ENCODE peak calls at places on chromosomes 4 and X, in four cellular contexts. One of them, this sample, is unnamed.

GRCh38 chr4:186068581-186069402 is at the start of gene TLR3:
- DNase-seq in IMR-90: peak; percentile 22
- DNase-seq in astrocyte: peak; percentile 27
- DNase-seq in H9: no peak
- DNase-seq in this sample: peak; percentile 42

GRCh38 chr4:107255114-107255513 is 219.0 kb upstream of the DKK2 start:
- DNase-seq in IMR-90: no peak
- DNase-seq in astrocyte: no peak
- DNase-seq in H9: no peak
- DNase-seq in this sample: no peak

GRCh38 chrX:126165401-126165720 is 728 bp downstream of the DCAF12L2 start:
- DNase-seq in IMR-90: no peak
- DNase-seq in astrocyte: no peak
- DNase-seq in H9: peak; percentile 27
- DNase-seq in this sample: no peak

GRCh38 chr4:38359113-38359512 is 304.9 kb upstream of the KLF3 start:
- DNase-seq in IMR-90: no peak
- DNase-seq in astrocyte: no peak
- DNase-seq in H9: no peak
- DNase-seq in this sample: no peak

GRCh38 chrX:12741416-12741815 is 49.8 kb upstream of the PRPS2 start:
- DNase-seq in IMR-90: no peak
- DNase-seq in astrocyte: no peak
- DNase-seq in H9: no peak
- DNase-seq in this sample: peak; percentile 92

GRCh38 chr4:105061720-105062119 is 85.0 kb upstream of the TET2 start:
- DNase-seq in IMR-90: no peak
- DNase-seq in astrocyte: no peak
- DNase-seq in H9: no peak
- DNase-seq in this sample: no peak

GRCh38 chr4:11489449-11490083 is 60.9 kb upstream of the HS3ST1 start:
- DNase-seq in IMR-90: no peak
- DNase-seq in astrocyte: no peak
- DNase-seq in H9: no peak
- DNase-seq in this sample: no peak

GRCh38 chrX:6778547-6779231 is 243.8 kb upstream of the VCX3A start:
- DNase-seq in IMR-90: no peak
- DNase-seq in astrocyte: no peak
- DNase-seq in H9: peak; percentile 47
- DNase-seq in this sample: no peak

GRCh38 chrX:33001107-33001506 is 210.2 kb downstream of the DMD start:
- DNase-seq in IMR-90: no peak
- DNase-seq in astrocyte: no peak
- DNase-seq in H9: no peak
- DNase-seq in this sample: no peak

GRCh38 chr4:151922811-151923210 is 162.0 kb upstream of the GATB start:
- DNase-seq in IMR-90: no peak
- DNase-seq in astrocyte: no peak
- DNase-seq in H9: no peak
- DNase-seq in this sample: no peak

GRCh38 chrX:39777623-39778025 is 320.1 kb downstream of the BCOR start:
- DNase-seq in IMR-90: no peak
- DNase-seq in astrocyte: no peak
- DNase-seq in H9: no peak
- DNase-seq in this sample: no peak

GRCh38 chr4:139682309-139683210 is 16.9 kb downstream of the MGST2 start:
- DNase-seq in IMR-90: no peak
- DNase-seq in astrocyte: no peak
- DNase-seq in H9: no peak
- DNase-seq in this sample: no peak

GRCh38 chr4:23930750-23931488 is 41.1 kb upstream of the PPARGC1A start:
- DNase-seq in IMR-90: no peak
- DNase-seq in astrocyte: peak; percentile 35
- DNase-seq in H9: peak; percentile 47
- DNase-seq in this sample: no peak

GRCh38 chr4:77040265-77040664 is 35.5 kb downstream of the CCNI start:
- DNase-seq in IMR-90: peak; percentile 85
- DNase-seq in astrocyte: peak; percentile 77
- DNase-seq in H9: no peak
- DNase-seq in this sample: peak; percentile 60

GRCh38 chr4:136750898-136751297 is 781.4 kb downstream of the PCDH18 start:
- DNase-seq in IMR-90: peak; percentile 60
- DNase-seq in astrocyte: no peak
- DNase-seq in H9: no peak
- DNase-seq in this sample: peak; percentile 1
- H3K4me2 ChIP-seq in IMR-90: no peak overlapping the region
- H3K4me2 ChIP-seq in astrocyte: no peak overlapping the region
- H3K4me2 ChIP-seq in H9: no peak overlapping the region
- H3K4me2 ChIP-seq in this sample: no peak overlapping the region

GRCh38 chr4:56668267-56668666 is 12.8 kb downstream of the HOPX start:
- DNase-seq in IMR-90: no peak
- DNase-seq in astrocyte: no peak
- DNase-seq in H9: no peak
- DNase-seq in this sample: no peak
- H3K9ac ChIP-seq in IMR-90: no peak overlapping the region
- H3K9ac ChIP-seq in astrocyte: no peak overlapping the region
- H3K9ac ChIP-seq in H9: no peak overlapping the region
- H3K9ac ChIP-seq in this sample: no peak overlapping the region

DNA sequence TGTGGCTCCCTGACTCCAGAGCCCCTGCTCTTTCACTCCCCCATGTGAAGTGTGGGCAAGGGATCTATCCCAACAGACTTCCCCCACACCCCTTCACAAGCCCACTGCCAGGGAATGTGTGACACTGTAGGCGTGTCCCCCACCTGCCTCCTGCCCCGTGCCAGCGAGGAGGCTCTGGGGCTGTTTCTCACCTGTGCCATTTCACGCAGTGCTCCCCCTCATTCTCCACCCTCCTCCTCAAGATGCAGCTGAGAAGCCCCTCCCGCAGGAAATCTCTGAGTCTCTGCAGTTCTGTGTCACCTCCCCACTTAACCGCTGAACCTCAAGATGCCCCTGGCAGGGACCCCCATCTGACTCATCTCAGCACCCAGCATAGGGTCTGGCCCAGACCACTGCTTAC is 5.4 kb downstream of the MAN2B2 start:
- DNase-seq in IMR-90: no peak
- DNase-seq in astrocyte: no peak
- DNase-seq in H9: no peak
- DNase-seq in this sample: no peak
- H3K27ac ChIP-seq in IMR-90: no peak overlapping the region
- H3K27ac ChIP-seq in astrocyte: no peak overlapping the region
- H3K27ac ChIP-seq in H9: no peak overlapping the region
- H3K27ac ChIP-seq in this sample: no peak overlapping the region

DNA sequence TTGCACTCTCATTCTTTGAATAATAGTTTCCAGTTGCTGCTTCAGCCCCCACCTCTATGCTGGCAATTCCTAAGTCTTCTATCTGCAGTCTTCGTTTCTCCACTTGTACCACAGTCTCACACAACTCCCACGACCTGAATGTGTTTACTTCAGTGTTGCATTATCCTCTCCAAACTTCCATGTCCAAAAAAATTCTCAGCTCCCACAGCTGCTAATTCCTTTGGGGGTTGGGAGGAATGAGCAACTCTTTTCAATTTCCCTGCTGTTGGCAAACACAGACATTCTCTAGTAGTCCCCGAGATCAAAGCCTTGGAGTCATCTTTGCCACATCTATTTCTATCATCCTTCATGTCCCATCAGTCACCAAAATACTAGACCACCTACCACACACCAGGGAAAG is 14.4 kb upstream of the CDS1 start:
- DNase-seq in IMR-90: no peak
- DNase-seq in astrocyte: no peak
- DNase-seq in H9: no peak
- DNase-seq in this sample: no peak
- H3K4me2 ChIP-seq in IMR-90: no peak overlapping the region
- H3K4me2 ChIP-seq in astrocyte: no peak overlapping the region
- H3K4me2 ChIP-seq in H9: no peak overlapping the region
- H3K4me2 ChIP-seq in this sample: no peak overlapping the region

GRCh38 chrX:48071064-48071985 is at the start of gene ZNF630:
- DNase-seq in IMR-90: peak; percentile 6
- DNase-seq in astrocyte: peak; percentile 59
- DNase-seq in H9: peak; percentile 84
- DNase-seq in this sample: peak; percentile 47

GRCh38 chrX:48076343-48076742 is 4.9 kb upstream of the ZNF630 start:
- DNase-seq in IMR-90: no peak
- DNase-seq in astrocyte: no peak
- DNase-seq in H9: no peak
- DNase-seq in this sample: no peak

GRCh38 chrX:48068096-48068887 is 3.1 kb downstream of the ZNF630 start:
- DNase-seq in IMR-90: no peak
- DNase-seq in astrocyte: no peak
- DNase-seq in H9: no peak
- DNase-seq in this sample: no peak

DNA sequence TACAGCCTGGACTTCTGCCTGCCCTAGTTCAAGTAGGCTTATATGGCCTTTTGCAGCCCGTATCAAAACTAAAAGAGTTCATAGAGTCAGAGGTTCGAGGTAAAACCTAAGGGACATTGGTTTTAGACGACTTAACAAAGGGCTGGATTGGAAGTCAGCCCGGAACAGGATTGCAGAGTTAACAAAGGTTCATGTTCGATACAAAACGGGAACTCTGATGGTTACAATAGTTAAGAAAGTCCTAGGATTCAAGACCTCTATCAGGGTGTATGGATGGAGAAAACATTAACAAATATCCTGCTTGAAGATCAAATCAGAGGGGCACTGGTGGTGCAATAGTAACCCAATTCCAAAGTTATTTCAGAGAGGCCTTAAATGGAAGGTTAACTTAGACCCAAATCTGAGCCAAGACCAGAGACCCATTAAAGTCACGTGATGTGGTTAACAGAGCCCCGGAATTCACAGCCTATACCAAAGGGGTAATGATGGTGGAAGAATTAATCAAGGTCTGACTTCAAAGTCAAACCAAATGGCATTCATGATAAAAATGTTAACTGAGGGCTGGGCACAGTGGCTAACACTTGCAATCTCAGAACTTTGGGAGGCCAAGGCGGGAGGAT is 656 bp upstream of the ZNF630 start:
- DNase-seq in IMR-90: no peak
- DNase-seq in astrocyte: no peak
- DNase-seq in H9: no peak
- DNase-seq in this sample: no peak
- H3K9ac ChIP-seq in IMR-90: no peak overlapping the region
- H3K9ac ChIP-seq in astrocyte: peak overlapping the region; percentile 89
- H3K9ac ChIP-seq in H9: no peak overlapping the region
- H3K9ac ChIP-seq in this sample: no peak overlapping the region

GRCh38 chr4:26050671-26051070 is 136.7 kb downstream of the SMIM20 start:
- DNase-seq in IMR-90: no peak
- DNase-seq in astrocyte: no peak
- DNase-seq in H9: no peak
- DNase-seq in this sample: no peak

GRCh38 chr4:26050212-26050643 is 136.2 kb downstream of the SMIM20 start:
- DNase-seq in IMR-90: no peak
- DNase-seq in astrocyte: no peak
- DNase-seq in H9: no peak
- DNase-seq in this sample: no peak

GRCh38 chr4:26048378-26048882 is 134.4 kb downstream of the SMIM20 start:
- DNase-seq in IMR-90: peak; percentile 92
- DNase-seq in astrocyte: peak; percentile 88
- DNase-seq in H9: no peak
- DNase-seq in this sample: no peak

GRCh38 chr4:26048962-26049361 is 134.9 kb downstream of the SMIM20 start:
- DNase-seq in IMR-90: no peak
- DNase-seq in astrocyte: peak; percentile 15
- DNase-seq in H9: no peak
- DNase-seq in this sample: no peak

GRCh38 chr4:26049447-26049846 is 135.4 kb downstream of the SMIM20 start:
- DNase-seq in IMR-90: no peak
- DNase-seq in astrocyte: no peak
- DNase-seq in H9: no peak
- DNase-seq in this sample: no peak
- H3K27ac ChIP-seq in IMR-90: peak overlapping the region; percentile 88
- H3K27ac ChIP-seq in astrocyte: no peak overlapping the region
- H3K27ac ChIP-seq in H9: no peak overlapping the region
- H3K27ac ChIP-seq in this sample: no peak overlapping the region

DNA sequence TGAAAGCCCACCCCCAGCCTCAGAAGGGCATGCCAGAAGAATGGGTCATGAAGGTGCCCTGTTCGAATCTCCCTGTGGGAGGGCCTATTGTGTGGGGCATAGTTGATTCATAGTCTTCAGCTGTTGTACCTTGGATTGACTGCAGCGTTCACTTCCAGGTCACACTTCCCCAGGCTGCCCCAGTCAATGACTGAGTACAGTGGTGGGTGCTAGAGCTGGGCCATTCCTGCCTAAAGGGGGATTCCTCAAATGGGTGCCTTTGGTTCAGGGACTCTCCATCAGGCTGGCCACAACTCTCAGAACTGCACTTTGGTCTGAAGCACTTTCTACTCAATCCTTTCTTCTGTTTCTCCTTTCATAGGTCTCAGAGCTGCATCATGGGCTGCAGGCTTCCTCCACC is 35.0 kb upstream of the RASGEF1B start:
- DNase-seq in IMR-90: no peak
- DNase-seq in astrocyte: no peak
- DNase-seq in H9: no peak
- DNase-seq in this sample: no peak
- H3K4me2 ChIP-seq in IMR-90: no peak overlapping the region
- H3K4me2 ChIP-seq in astrocyte: no peak overlapping the region
- H3K4me2 ChIP-seq in H9: no peak overlapping the region
- H3K4me2 ChIP-seq in this sample: no peak overlapping the region

GRCh38 chrX:47597222-47597621 is 15.0 kb downstream of the TIMP1 start:
- DNase-seq in IMR-90: no peak
- DNase-seq in astrocyte: no peak
- DNase-seq in H9: no peak
- DNase-seq in this sample: no peak
- H3K9ac ChIP-seq in IMR-90: no peak overlapping the region
- H3K9ac ChIP-seq in astrocyte: no peak overlapping the region
- H3K9ac ChIP-seq in H9: no peak overlapping the region
- H3K9ac ChIP-seq in this sample: no peak overlapping the region

GRCh38 chr4:1757836-1758235 is 35.3 kb upstream of the FGFR3 start:
- DNase-seq in IMR-90: no peak
- DNase-seq in astrocyte: no peak
- DNase-seq in H9: no peak
- DNase-seq in this sample: no peak

GRCh38 chr4:1759818-1760223 is 33.3 kb upstream of the FGFR3 start:
- DNase-seq in IMR-90: no peak
- DNase-seq in astrocyte: no peak
- DNase-seq in H9: no peak
- DNase-seq in this sample: no peak

GRCh38 chr4:1758306-1759121 is 34.6 kb upstream of the FGFR3 start:
- DNase-seq in IMR-90: no peak
- DNase-seq in astrocyte: no peak
- DNase-seq in H9: no peak
- DNase-seq in this sample: peak; percentile 35

GRCh38 chr4:1760521-1761001 is 32.5 kb upstream of the FGFR3 start:
- DNase-seq in IMR-90: no peak
- DNase-seq in astrocyte: no peak
- DNase-seq in H9: no peak
- DNase-seq in this sample: no peak

GRCh38 chr4:1759170-1759817 is 33.8 kb upstream of the FGFR3 start:
- DNase-seq in IMR-90: no peak
- DNase-seq in astrocyte: no peak
- DNase-seq in H9: no peak
- DNase-seq in this sample: no peak
- H3K27ac ChIP-seq in IMR-90: no peak overlapping the region
- H3K27ac ChIP-seq in astrocyte: no peak overlapping the region
- H3K27ac ChIP-seq in H9: no peak overlapping the region
- H3K27ac ChIP-seq in this sample: no peak overlapping the region

This sample was measured in mammary epithelial cell.